ENCODE peak calls at places on chromosomes 5 and 9, in ten cellular contexts. F, T, Y, V, W, E, D, B, L and M are unnamed samples.

GRCh38 chr9:87890866-87891265 is 8.2 kb downstream of the SPATA31E1 start:
- DNase-seq in W (no peak), F (no peak), D (no peak), Y (no peak), V (no peak), E (no peak), L (no peak), B (no peak), T (no peak), M (no peak)

GRCh38 chr9:115513148-115513547 is 395.2 kb upstream of the TNC start:
- DNase-seq in B (no peak), D (no peak), V (no peak), F (no peak), W (no peak), T (no peak), L (no peak), Y (no peak), E (no peak), M (no peak)

GRCh38 chr9:108634164-108634563 is 221.6 kb downstream of the ACTL7B start:
- DNase-seq in W (no peak), T (peak), D (no peak), Y (peak), L (no peak), F (no peak), B (no peak), E (no peak), V (peak), M (no peak)

GRCh38 chr5:218457-219289 is 553 bp downstream of the SDHA start:
- DNase-seq in Y (peak), D (peak), L (no peak), V (peak), B (no peak), F (peak), T (no peak), W (no peak), E (peak), M (no peak)

GRCh38 chr5:125210241-125210947 is 464.0 kb upstream of the ZNF608 start:
- DNase-seq in E (no peak), L (no peak), F (no peak), T (no peak), V (no peak), D (no peak), W (no peak), Y (no peak), B (no peak), M (no peak)

GRCh38 chr9:135488527-135488926 is 8.9 kb downstream of the PPP1R26 start:
- DNase-seq in B (no peak), F (no peak), Y (no peak), D (no peak), T (no peak), E (no peak), V (no peak), L (no peak), W (no peak), M (no peak)

GRCh38 chr5:27652505-27652904 is 614.1 kb upstream of the CDH9 start:
- DNase-seq in V (peak), F (no peak), B (no peak), E (no peak), L (no peak), T (no peak), D (no peak), W (no peak), Y (no peak), M (no peak)

GRCh38 chr9:134068742-134069535 is 1.1 kb upstream of the BRD3 start:
- DNase-seq in B (no peak), Y (no peak), W (peak), D (no peak), F (no peak), T (no peak), V (no peak), E (no peak), L (no peak), M (no peak)

GRCh38 chr5:142097681-142098080 is 10.9 kb upstream of the NDFIP1 start:
- DNase-seq in D (no peak), Y (no peak), W (no peak), T (no peak), E (no peak), F (no peak), B (no peak), L (no peak), V (no peak), M (no peak)

GRCh38 chr9:18770509-18770908 is 262.5 kb downstream of the SAXO1 start:
- DNase-seq in L (no peak), E (no peak), Y (no peak), T (no peak), V (no peak), B (no peak), W (peak), F (no peak), D (no peak), M (no peak)

GRCh38 chr5:163580516-163580915 is 75.1 kb downstream of the MAT2B start:
- DNase-seq in F (no peak), E (no peak), D (no peak), T (no peak), L (no peak), V (no peak), Y (no peak), B (no peak), W (no peak), M (no peak)

GRCh38 chr5:177469061-177469628 is 4.3 kb downstream of the DBN1 start:
- DNase-seq in E (no peak), L (no peak), B (no peak), D (no peak), W (no peak), V (no peak), T (no peak), Y (no peak), F (no peak), M (no peak)

GRCh38 chr9:88773119-88773518 is 218.1 kb upstream of the S1PR3 start:
- DNase-seq in T (no peak), L (no peak), B (no peak), E (no peak), D (no peak), V (no peak), F (no peak), W (no peak), Y (no peak), M (no peak)

GRCh38 chr9:20472646-20473045 is 149.7 kb downstream of the MLLT3 start:
- DNase-seq in Y (no peak), L (no peak), T (no peak), D (no peak), B (no peak), F (no peak), W (no peak), E (no peak), V (no peak), M (no peak)

GRCh38 chr9:134348404-134349155 is 22.3 kb downstream of the RXRA start:
- DNase-seq in B (no peak), W (no peak), F (no peak), Y (no peak), E (no peak), V (no peak), T (no peak), D (no peak), L (no peak), M (no peak)

GRCh38 chr5:109529520-109529919 is 119.7 kb upstream of the PJA2 start:
- DNase-seq in Y (no peak), B (no peak), E (no peak), L (no peak), W (no peak), D (peak), T (no peak), F (peak), V (no peak), M (no peak)

GRCh38 chr9:127570533-127571111 is 41.5 kb upstream of the STXBP1 start:
- DNase-seq in D (no peak), W (no peak), E (no peak), F (no peak), Y (no peak), B (no peak), T (no peak), L (no peak), V (no peak), M (no peak)

GRCh38 chr5:180790020-180790419 is 12.6 kb downstream of the MGAT1 start:
- DNase-seq in B (no peak), E (no peak), D (no peak), V (peak), T (no peak), W (no peak), Y (no peak), L (no peak), F (no peak), M (no peak)

GRCh38 chr9:129281506-129282145 is 103.6 kb upstream of the IER5L start:
- DNase-seq in F (no peak), E (peak), D (peak), W (no peak), B (peak), Y (no peak), L (no peak), T (no peak), V (no peak), M (no peak)

GRCh38 chr5:74055446-74056097 is 429.6 kb downstream of the ARHGEF28 start:
- DNase-seq in L (no peak), F (no peak), T (no peak), V (no peak), W (no peak), B (no peak), D (no peak), Y (no peak), E (no peak), M (no peak)

GRCh38 chr5:124604419-124604818 is 142.0 kb downstream of the ZNF608 start:
- DNase-seq in W (no peak), Y (no peak), V (no peak), F (no peak), E (no peak), T (no peak), B (no peak), D (no peak), L (no peak), M (no peak)

DNA sequence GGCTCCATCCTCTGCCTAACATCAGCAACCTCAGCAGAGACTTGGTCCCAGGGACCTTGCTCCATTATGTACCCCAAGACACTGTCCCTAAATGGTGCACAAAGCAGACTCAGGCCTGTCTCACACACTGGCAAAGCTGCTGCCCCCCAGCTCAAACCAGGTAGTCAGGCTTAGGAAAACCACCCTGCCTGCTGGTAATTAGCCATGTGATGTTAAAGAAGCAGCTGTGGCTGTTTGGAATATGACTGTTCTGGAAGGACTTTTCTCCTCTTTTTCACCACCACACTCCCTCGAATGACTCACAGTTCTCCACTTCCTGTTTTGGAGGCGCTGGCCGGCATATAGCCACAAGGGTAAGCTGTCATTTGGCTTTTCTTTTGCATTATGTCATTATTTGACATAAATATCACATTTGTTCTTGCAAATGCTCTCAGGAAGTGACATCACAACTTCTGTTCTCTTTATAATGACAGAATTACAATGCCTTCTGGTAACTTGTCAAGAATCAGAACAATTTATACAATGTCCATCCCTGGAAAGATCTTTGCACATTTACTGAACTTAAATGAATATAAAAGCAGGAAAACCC is 113.9 kb downstream of the SUSD1 start:
- DNase-seq in B (no peak), D (no peak), F (peak), V (peak), W (peak), L (peak), T (peak), E (peak), Y (peak), M (peak)
- TF ChIP-seq POLR2A in B (no peak), D (no peak), F (no peak), V (no peak), W (no peak), L (no peak), T (no peak), E (peak), Y (no peak), M (no peak)

DNA sequence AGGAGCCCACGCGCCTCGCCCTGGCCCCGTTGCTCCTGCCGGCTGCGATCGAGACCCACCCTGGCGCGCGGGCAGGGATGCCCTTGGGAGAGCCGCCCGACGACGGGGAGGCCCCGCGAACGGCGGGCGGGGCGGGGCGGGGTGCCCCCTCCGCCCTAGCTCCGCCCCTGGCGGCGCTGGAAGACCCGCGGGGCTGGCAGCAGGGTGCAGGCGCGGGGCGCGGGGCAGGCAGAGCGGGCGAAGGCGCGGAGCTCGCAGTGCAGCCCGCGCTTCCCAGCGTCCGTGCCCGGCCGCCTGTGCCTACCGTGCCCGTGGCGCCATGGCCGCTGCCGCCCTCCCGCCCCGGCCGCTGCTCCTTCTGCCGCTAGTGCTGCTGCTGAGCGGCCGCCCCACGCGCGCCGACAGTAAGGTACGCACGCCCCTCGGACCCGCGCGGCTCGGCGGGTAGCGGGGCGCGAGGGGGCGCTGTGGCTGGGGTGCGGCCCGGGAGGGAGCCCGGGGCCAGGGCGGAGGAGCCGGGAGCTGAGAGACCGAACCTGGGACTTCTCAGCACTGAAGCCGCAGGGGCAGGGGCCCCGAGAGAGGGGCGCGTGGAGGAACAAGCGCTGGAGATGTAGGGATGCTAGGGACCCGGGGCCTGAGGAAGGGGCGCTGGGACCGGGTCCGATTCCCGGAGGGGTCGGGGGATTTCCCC is at the start of gene OLFML2A:
- DNase-seq in V (peak), W (peak), F (no peak), L (no peak), D (peak), B (peak), T (no peak), E (no peak), Y (no peak), M (peak)
- TF ChIP-seq POLR2A in V (peak), W (peak), F (no peak), L (no peak), D (no peak), B (no peak), T (no peak), E (no peak), Y (no peak), M (no peak)

DNA sequence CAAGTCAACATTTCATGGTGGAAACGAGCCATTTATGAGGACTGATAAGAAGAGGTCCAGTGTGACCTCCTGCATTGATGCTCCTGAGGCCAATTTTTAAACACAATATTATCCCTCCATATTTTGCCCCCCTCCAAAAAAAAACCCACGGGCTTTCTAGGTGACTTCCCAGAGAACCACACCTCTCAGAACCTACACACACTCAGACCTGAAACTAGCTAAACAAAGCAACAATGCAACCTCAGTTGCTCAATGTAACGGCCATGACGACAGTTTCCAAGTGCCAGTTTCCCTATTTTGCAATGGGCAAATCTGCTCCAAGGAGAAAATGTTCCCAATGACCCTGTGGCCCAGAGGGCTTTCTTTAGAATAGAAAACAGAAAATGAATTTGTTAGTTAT is 3.5 kb downstream of the NRG2 start:
- DNase-seq in V (no peak), W (no peak), L (no peak), F (no peak), Y (peak), T (no peak), E (no peak), D (peak), B (no peak), M (no peak)
- TF ChIP-seq POLR2A in V (no peak), W (no peak), L (no peak), F (no peak), Y (no peak), T (no peak), E (no peak), D (no peak), B (no peak), M (peak)

GRCh38 chr9:122092611-122093506 is at the start of gene TTLL11:
- DNase-seq in V (peak), L (peak), Y (peak), B (peak), E (peak), W (peak), T (peak), D (peak), F (peak), M (peak)
- TF ChIP-seq POLR2A in V (peak), L (no peak), Y (no peak), B (no peak), E (peak), W (peak), T (peak), D (peak), F (no peak), M (no peak)